ENCODE peak calls at places on chromosomes 16 and 17, in five cellular contexts. J is neuronal stem cell, W is trophoblast cell, X is H1, Q is mesendoderm. Y is an unnamed sample.

GRCh38 chr16:10552998-10553491 is 27.4 kb downstream of the EMP2 start:
- DNase-seq in J (no peak), W (peak), X (peak), Q (peak), Y (no peak)

GRCh38 chr16:49972280-49972679 is 52.7 kb upstream of the CNEP1R1 start:
- DNase-seq in J (no peak), W (no peak), X (no peak), Q (no peak), Y (no peak)

GRCh38 chr16:57632568-57632967 is 4.1 kb downstream of the ADGRG1 start:
- DNase-seq in J (no peak), W (no peak), X (no peak), Q (no peak), Y (no peak)

GRCh38 chr17:1961187-1961586 is 63.9 kb downstream of the RTN4RL1 start:
- DNase-seq in J (peak), W (no peak), X (no peak), Q (peak), Y (no peak)

GRCh38 chr16:24538756-24539294 is 541 bp upstream of the RBBP6 start:
- DNase-seq in J (no peak), W (peak), X (no peak), Q (no peak), Y (peak)

GRCh38 chr16:53817117-53817516 is 113.2 kb downstream of the FTO start:
- DNase-seq in J (no peak), W (peak), X (no peak), Q (peak), Y (peak)

GRCh38 chr17:82400830-82401229 is 17.3 kb upstream of the HEXD start:
- DNase-seq in J (no peak), W (no peak), X (no peak), Q (no peak), Y (no peak)

GRCh38 chr17:38893612-38894011 is 23.8 kb downstream of the LASP1 start:
- DNase-seq in J (no peak), W (peak), X (no peak), Q (peak), Y (peak)

GRCh38 chr16:85028638-85029412 is 1.2 kb downstream of the KIAA0513 start:
- DNase-seq in J (no peak), W (peak), X (no peak), Q (no peak), Y (peak)

GRCh38 chr17:4811471-4811870 is 4.5 kb downstream of the PLD2 start:
- DNase-seq in J (no peak), W (peak), X (no peak), Q (no peak), Y (no peak)

GRCh38 chr16:2519711-2520080 is 475 bp upstream of the AMDHD2 start:
- DNase-seq in J (no peak), W (no peak), X (no peak), Q (no peak), Y (no peak)
- H4K8ac ChIP-seq in J (no peak), W (no peak), X (peak), Q (no peak), Y (peak)

GRCh38 chr16:1708768-1709180 is 2.8 kb downstream of the MAPK8IP3 start:
- DNase-seq in J (no peak), W (peak), X (no peak), Q (no peak), Y (no peak)

GRCh38 chr16:1708083-1708767 is 2.2 kb downstream of the MAPK8IP3 start:
- DNase-seq in J (no peak), W (peak), X (no peak), Q (no peak), Y (no peak)

GRCh38 chr16:1707193-1707790 is 1.3 kb downstream of the MAPK8IP3 start:
- DNase-seq in J (no peak), W (peak), X (no peak), Q (peak), Y (peak)

GRCh38 chr16:1706386-1707192 is 594 bp downstream of the MAPK8IP3 start:
- DNase-seq in J (no peak), W (no peak), X (peak), Q (peak), Y (peak)

GRCh38 chr16:1705688-1706385 is at the start of gene MAPK8IP3:
- DNase-seq in J (peak), W (peak), X (peak), Q (peak), Y (peak)
- H4K8ac ChIP-seq in J (peak), W (peak), X (peak), Q (no peak), Y (peak)

GRCh38 chr16:87387942-87388817 is 4.0 kb upstream of the MAP1LC3B start:
- DNase-seq in J (peak), W (peak), X (peak), Q (peak), Y (peak)

GRCh38 chr16:87383522-87384161 is at the start of gene FBXO31:
- DNase-seq in J (peak), W (peak), X (peak), Q (peak), Y (peak)

GRCh38 chr16:87380875-87381274 is 2.7 kb downstream of the FBXO31 start:
- DNase-seq in J (no peak), W (no peak), X (no peak), Q (peak), Y (peak)

GRCh38 chr16:87382023-87382785 is 1.4 kb downstream of the FBXO31 start:
- DNase-seq in J (no peak), W (no peak), X (no peak), Q (no peak), Y (peak)

DNA sequence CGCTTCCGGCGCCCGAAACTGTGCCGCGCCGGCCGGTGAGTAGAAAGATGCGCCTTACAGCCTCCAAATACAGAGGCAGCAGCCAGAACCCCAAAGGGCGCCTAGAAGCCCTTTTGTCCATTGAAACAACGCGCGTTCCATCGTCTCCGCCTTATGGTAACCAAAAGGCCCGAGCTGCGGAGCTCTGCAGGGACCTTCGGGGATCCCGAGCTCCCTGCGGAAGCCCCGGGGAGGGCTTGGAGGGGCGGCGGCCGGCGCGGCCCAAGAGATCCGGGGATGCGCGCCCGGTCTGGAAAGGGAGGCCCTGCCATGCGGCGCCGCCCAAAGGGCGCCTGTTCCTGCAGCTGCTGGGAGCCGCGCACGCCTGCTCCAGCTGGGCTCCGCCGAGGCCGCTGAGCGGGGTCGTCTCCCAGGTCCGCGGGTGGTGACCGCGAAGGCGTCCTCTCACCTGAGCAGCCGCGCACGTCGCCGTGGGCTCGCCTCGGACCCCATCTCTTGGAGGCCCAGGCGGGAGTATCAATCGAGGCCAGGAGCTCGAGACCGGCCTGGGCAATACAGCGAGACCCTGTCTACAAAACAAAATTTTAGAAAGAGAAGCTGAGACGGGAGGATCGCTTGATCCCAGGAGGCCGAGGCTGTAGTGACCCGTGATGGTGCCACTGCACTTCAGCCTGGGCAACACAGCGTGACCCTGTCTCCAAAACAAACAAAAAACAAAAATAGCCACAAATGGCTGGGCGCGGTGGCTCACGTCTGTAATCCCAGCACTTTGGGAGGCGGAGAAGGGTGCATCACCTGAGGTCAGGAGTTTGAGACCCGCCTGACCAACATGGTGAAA is 805 bp upstream of the FBXO31 start:
- DNase-seq in J (no peak), W (peak), X (no peak), Q (no peak), Y (no peak)
- H4K8ac ChIP-seq in J (no peak), W (peak), X (peak), Q (no peak), Y (peak)

GRCh38 chr16:72876981-72877373 is 171.0 kb downstream of the ZFHX3 start:
- DNase-seq in J (no peak), W (peak), X (no peak), Q (peak), Y (no peak)

GRCh38 chr16:72877374-72878028 is 170.4 kb downstream of the ZFHX3 start:
- DNase-seq in J (no peak), W (peak), X (no peak), Q (peak), Y (peak)

GRCh38 chr16:72876221-72876620 is 171.7 kb downstream of the ZFHX3 start:
- DNase-seq in J (no peak), W (no peak), X (no peak), Q (no peak), Y (peak)

GRCh38 chr16:72879846-72880245 is 168.1 kb downstream of the ZFHX3 start:
- DNase-seq in J (no peak), W (no peak), X (no peak), Q (no peak), Y (no peak)

GRCh38 chr16:72878301-72879269 is 169.3 kb downstream of the ZFHX3 start:
- DNase-seq in J (no peak), W (peak), X (no peak), Q (peak), Y (peak)
- H4K8ac ChIP-seq in J (no peak), W (peak), X (no peak), Q (no peak), Y (peak)

DNA sequence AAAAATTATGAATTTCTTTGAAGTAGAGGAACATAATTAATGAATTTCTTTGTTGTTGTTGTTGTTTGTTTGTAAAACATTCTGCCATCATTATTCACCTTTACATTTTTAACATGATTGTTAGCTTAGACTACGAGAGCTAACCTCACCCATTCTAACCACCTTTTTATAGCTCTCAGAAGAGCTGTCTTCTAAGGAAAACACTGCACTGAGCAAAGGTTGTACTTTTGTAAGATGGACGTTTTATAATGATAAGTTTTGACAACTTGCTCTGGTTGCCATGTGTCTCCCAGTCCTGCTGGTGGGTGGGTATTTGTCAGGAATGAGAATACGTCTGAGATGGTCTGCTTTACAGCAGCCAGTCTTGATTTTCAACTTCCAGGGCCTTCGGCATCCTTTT is 270.4 kb upstream of the TBX2 start:
- DNase-seq in J (no peak), W (no peak), X (no peak), Q (no peak), Y (no peak)
- H4K8ac ChIP-seq in J (no peak), W (no peak), X (no peak), Q (no peak), Y (peak)

DNA sequence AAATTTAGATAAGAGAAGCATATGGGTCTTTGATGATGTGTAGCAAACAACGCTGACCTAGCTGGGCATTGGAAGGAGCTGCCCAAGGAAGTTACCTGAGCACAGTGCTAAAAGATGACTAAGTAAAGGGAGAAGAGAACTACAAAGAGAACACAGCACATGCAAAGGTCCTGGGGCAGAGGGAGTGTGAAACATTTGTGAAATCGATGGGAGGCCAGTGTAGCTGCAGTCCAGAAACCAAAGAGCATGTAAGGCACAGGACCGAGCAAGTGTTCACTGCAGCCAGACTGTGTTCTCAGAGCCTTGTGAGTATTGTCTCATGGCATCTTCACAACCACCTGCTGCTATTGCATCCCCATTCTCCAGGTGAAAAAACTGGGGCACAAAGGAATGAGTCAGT is 44.9 kb downstream of the ARHGAP27 start:
- DNase-seq in J (no peak), W (no peak), X (no peak), Q (no peak), Y (no peak)
- H4K8ac ChIP-seq in J (no peak), W (no peak), X (no peak), Q (no peak), Y (no peak)

DNA sequence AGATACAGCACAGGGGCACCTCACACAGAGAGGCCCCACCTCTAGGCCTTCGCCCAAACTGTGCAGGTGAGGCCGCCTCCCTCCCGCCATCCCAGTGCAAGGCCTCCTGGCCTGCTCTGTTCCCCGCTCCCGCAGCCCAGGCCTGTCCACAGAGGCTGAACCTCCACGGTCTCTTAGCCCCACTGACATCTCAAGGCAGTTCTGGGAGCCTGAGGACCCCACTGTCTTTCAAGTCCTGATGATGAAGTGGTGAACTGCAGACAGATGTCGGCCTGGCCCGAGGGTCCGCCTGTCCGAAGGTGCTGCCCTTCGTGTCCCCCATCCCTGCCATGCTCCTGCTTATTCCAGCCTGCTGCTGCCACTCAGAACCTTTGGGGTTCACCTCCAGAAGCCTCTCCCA is 32.3 kb downstream of the ENGASE start:
- DNase-seq in J (no peak), W (no peak), X (no peak), Q (no peak), Y (no peak)
- H4K8ac ChIP-seq in J (no peak), W (no peak), X (no peak), Q (no peak), Y (no peak)

DNA sequence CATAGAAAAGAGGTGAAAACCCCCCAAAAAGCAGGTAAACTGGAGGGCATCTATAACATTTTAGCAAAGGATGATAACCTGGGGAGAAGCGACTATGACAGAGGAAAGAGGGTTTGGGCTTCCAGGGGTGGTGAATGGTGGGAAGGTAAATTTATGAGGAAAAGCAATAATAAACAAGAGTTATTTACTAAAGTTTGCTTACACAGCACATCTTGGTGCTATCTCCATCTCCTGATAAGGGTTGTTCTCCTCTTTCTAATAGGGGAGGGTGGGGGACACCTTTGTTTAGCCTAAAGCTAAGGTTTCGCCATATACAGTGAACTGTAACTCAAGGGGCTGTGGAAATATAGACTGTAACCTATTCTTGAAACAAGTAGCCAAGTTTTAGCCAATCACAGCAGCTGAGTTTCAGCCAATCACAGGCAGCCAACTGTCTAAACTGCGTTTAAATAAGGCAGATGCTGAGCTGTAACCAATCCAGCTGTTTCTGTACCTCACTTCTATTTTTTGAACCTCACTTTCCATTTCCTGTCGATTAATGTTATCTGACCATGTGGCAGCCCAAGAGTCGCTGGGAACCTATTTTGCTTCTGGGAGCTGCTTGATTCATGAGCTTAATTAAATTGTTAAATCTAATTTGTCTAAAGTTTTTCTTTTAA is 191.8 kb downstream of the MAP2K6 start:
- DNase-seq in J (no peak), W (no peak), X (no peak), Q (no peak), Y (no peak)
- H4K8ac ChIP-seq in J (no peak), W (peak), X (no peak), Q (no peak), Y (peak)

GRCh38 chr16:2337431-2338296 is 2.9 kb downstream of the ABCA3 start:
- DNase-seq in J (no peak), W (no peak), X (peak), Q (no peak), Y (no peak)

GRCh38 chr16:2339521-2340484 is 725 bp downstream of the ABCA3 start:
- DNase-seq in J (peak), W (peak), X (peak), Q (peak), Y (peak)

GRCh38 chr16:2341456-2342447 is 1.2 kb upstream of the ABCA3 start:
- DNase-seq in J (no peak), W (no peak), X (peak), Q (no peak), Y (no peak)

GRCh38 chr16:2340564-2341455 is at the start of gene ABCA3:
- DNase-seq in J (peak), W (peak), X (peak), Q (peak), Y (peak)

GRCh38 chr16:2343211-2343610 is 2.7 kb upstream of the ABCA3 start:
- DNase-seq in J (no peak), W (no peak), X (no peak), Q (no peak), Y (no peak)
- H4K8ac ChIP-seq in J (no peak), W (no peak), X (no peak), Q (no peak), Y (no peak)